ENCODE peak calls at places on chromosomes 16 and 17, in five cellular contexts. N, G, T, V and H are unnamed samples.

GRCh38 chr16:74449470-74449869 is 28.2 kb upstream of the CLEC18B start:
- DNase-seq in N (no peak), G (no peak), T (no peak), V (no peak), H (no peak)

GRCh38 chr16:31130899-31131298 is 4.6 kb downstream of the PRSS8 start:
- DNase-seq in N (no peak), G (no peak), T (no peak), V (peak), H (no peak)

GRCh38 chr16:20393801-20394637 is 10.5 kb downstream of the PDILT start:
- DNase-seq in N (no peak), G (no peak), T (no peak), V (no peak), H (no peak)

GRCh38 chr17:22138861-22139469 is 446.6 kb downstream of the KCNJ18 start:
- DNase-seq in N (no peak), G (no peak), T (no peak), V (no peak), H (no peak)

GRCh38 chr16:20906225-20906870 is 5.8 kb downstream of the LYRM1 start:
- DNase-seq in N (no peak), G (peak), T (no peak), V (no peak), H (no peak)

GRCh38 chr16:6684076-6684673 is 648.5 kb upstream of the RBFOX1 start:
- DNase-seq in N (no peak), G (no peak), T (no peak), V (no peak), H (peak)

GRCh38 chr17:40846515-40847155 is 20.4 kb downstream of the KRT12 start:
- DNase-seq in N (no peak), G (no peak), T (no peak), V (no peak), H (no peak)

GRCh38 chr17:48678141-48678971 is 44.0 kb downstream of the PRAC1 start:
- DNase-seq in N (peak), G (no peak), T (peak), V (peak), H (peak)

GRCh38 chr17:74532115-74532514 is 840 bp upstream of the CD300LB start:
- DNase-seq in N (no peak), G (no peak), T (peak), V (no peak), H (no peak)

GRCh38 chr17:42472709-42473521 is 14.2 kb downstream of the ATP6V0A1 start:
- DNase-seq in N (no peak), G (peak), T (no peak), V (no peak), H (no peak)

GRCh38 chr17:70332811-70333210 is 163.5 kb downstream of the KCNJ2 start:
- DNase-seq in N (no peak), G (no peak), T (no peak), V (no peak), H (no peak)

GRCh38 chr16:76303637-76304314 is 26.6 kb downstream of the CNTNAP4 start:
- DNase-seq in N (no peak), G (no peak), T (no peak), V (no peak), H (no peak)

GRCh38 chr16:5639531-5639930 is 541.9 kb upstream of the EEF2KMT start:
- DNase-seq in N (no peak), G (no peak), T (no peak), V (no peak), H (no peak)

GRCh38 chr16:5634781-5635180 is 537.2 kb upstream of the EEF2KMT start:
- DNase-seq in N (no peak), G (no peak), T (no peak), V (no peak), H (no peak)

GRCh38 chr16:5633845-5634440 is 536.3 kb upstream of the EEF2KMT start:
- DNase-seq in N (no peak), G (no peak), T (no peak), V (no peak), H (no peak)
- TF ChIP-seq CTCF in N (peak), G (peak), T (peak), V (no peak), H (peak)

GRCh38 chr17:38869647-38870258 is at the start of gene LASP1:
- DNase-seq in N (peak), G (no peak), T (peak), V (peak), H (peak)

GRCh38 chr17:38868968-38869646 is 751 bp upstream of the LASP1 start:
- DNase-seq in N (peak), G (peak), T (peak), V (peak), H (peak)

GRCh38 chr17:38864636-38865398 is 5.0 kb upstream of the LASP1 start:
- DNase-seq in N (no peak), G (no peak), T (no peak), V (no peak), H (no peak)

GRCh38 chr17:38868095-38868967 is 1.5 kb upstream of the LASP1 start:
- DNase-seq in N (peak), G (no peak), T (peak), V (no peak), H (no peak)

DNA sequence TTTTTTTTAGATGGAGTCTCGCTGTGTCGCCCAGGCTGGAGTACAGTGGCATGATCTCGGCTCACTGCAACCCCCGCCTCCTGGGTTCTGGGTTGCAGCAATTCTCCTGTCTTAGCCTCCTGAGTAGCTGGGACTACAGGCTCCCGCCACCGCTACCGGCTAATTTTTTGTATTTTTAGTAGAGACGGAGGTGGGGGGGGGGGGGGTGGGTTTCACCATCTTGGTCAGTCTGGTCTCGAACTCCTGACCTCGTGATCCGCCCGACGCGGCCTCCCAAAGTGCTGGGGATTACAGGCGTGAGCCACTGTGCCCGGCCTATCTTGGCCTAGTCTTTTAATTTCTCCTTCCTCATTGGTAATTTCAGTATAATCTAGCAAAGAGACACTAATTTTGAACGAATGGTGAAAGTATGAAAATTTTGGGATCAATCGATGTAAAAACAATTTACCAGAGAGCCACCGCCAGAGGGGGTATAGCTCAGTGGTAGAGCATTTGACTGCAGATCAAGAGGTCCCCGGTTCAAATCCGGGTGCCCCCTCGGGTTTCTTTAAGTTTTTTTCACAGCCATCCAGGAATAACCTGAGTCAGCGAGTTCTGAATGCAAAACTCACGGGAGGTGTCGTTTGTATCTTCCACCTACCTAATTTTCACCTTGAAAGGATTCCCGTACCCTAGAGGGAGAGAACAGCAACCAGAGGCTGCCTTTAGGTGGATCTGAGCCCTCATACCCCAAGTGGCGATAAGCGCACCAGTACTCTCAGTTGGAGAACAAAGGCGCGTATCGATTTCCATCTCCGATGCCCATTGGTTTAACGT is 2.5 kb upstream of the LASP1 start:
- DNase-seq in N (no peak), G (no peak), T (peak), V (no peak), H (peak)
- TF ChIP-seq CTCF in N (no peak), G (no peak), T (peak), V (no peak), H (peak)

GRCh38 chr17:31261596-31261995 is 35.4 kb downstream of the OMG start:
- DNase-seq in N (no peak), G (no peak), T (no peak), V (no peak), H (no peak)

GRCh38 chr17:31260151-31260550 is 36.9 kb downstream of the OMG start:
- DNase-seq in N (no peak), G (no peak), T (no peak), V (no peak), H (no peak)

GRCh38 chr17:31269178-31269577 is 27.9 kb downstream of the OMG start:
- DNase-seq in N (no peak), G (no peak), T (no peak), V (no peak), H (no peak)

GRCh38 chr17:31269597-31269996 is 27.4 kb downstream of the OMG start:
- DNase-seq in N (no peak), G (peak), T (no peak), V (no peak), H (no peak)

GRCh38 chr17:31266042-31266441 is 31.0 kb downstream of the OMG start:
- DNase-seq in N (no peak), G (no peak), T (no peak), V (no peak), H (no peak)
- TF ChIP-seq CTCF in N (no peak), G (peak), T (no peak), V (no peak), H (no peak)

DNA sequence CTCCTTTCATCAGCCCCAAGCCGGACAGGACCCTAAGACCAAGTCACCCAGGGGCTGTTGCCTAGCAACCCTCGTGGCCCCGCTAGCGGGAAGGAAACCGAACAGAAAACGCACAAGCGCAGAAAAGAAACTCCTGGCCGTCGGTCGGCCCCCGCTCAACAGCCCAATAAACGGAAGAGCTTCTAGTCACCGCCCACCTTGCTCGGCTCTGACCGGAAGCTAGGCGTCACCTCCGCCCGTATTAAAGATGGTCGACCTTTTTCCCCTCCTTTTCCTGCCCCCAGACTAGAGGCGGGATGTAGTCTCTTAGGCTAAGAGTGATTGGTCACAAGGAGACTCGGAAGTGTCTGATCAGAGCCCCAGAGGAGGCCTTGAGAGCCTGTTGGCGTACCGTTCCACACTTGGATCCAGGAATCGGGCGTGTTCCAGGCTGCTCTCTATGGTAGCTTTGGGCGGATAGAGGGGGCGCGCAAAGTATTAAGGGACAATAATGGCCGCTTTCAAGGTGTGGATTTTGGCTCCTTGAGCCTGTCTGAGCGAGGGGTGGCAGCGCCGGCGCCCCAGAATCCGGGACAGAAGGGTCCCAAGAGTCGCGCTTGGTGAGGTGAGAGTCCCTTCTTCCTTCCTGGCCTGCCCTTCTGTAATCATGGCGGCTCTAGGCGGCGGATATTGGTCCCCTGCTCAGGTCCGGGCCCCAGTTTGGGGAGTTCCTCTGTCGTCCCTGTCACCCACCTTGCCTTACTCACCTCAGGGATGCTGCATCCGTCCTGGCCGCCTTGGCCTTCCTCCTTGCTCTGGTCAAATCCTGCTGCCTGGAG is at the start of the genes DHX38 and TXNL4B:
- DNase-seq in N (peak), G (peak), T (peak), V (peak), H (peak)
- TF ChIP-seq CTCF in N (no peak), G (no peak), T (no peak), V (no peak), H (no peak)